ENCODE peak calls at places on chromosomes 6 and 20, in four cellular contexts. M is IMR-90, Y is HepG2, Z is K562. E is an unnamed sample.

GRCh38 chr6:166281104-166281503 is 27.1 kb downstream of the PRR18 start:
- DNase-seq in Z (no peak), Y (no peak), M (no peak), E (no peak)

GRCh38 chr6:79671605-79672266 is 40.6 kb downstream of the SH3BGRL2 start:
- DNase-seq in Y (peak), Z (peak), M (peak), E (no peak)

GRCh38 chr6:43926644-43927524 is 156.9 kb downstream of the VEGFA start:
- DNase-seq in Z (peak), M (peak), Y (peak), E (peak)

GRCh38 chr6:143570147-143570853 is 58.8 kb upstream of the FUCA2 start:
- DNase-seq in M (no peak), Y (no peak), Z (no peak), E (no peak)

GRCh38 chr20:57124800-57125399 is 141.5 kb downstream of the BMP7 start:
- DNase-seq in M (no peak), Z (no peak), Y (no peak), E (no peak)

GRCh38 chr20:7656662-7657061 is 283.6 kb downstream of the HAO1 start:
- DNase-seq in Z (no peak), Y (no peak), M (no peak), E (no peak)

GRCh38 chr6:128538763-128539162 is 18.4 kb upstream of the PTPRK start:
- DNase-seq in M (peak), Z (no peak), Y (no peak), E (no peak)

GRCh38 chr6:107690546-107690863 is 133.6 kb downstream of the SCML4 start:
- DNase-seq in M (no peak), Z (no peak), Y (no peak), E (no peak)

GRCh38 chr6:158817298-158818007 is 1.7 kb downstream of the EZR start:
- DNase-seq in M (peak), Y (peak), Z (peak), E (peak)

GRCh38 chr6:33313105-33313708 is 671 bp downstream of the TAPBP start:
- DNase-seq in Z (peak), M (peak), Y (no peak), E (no peak)
- TF ChIP-seq MAZ in Z (no peak), M (no peak), Y (no peak), E (no peak)

GRCh38 chr20:49285233-49285668 is 7.4 kb upstream of the ZNFX1 start:
- DNase-seq in M (no peak), Z (no peak), Y (no peak), E (no peak)

GRCh38 chr20:49288250-49288751 is 10.4 kb upstream of the ZNFX1 start:
- DNase-seq in Z (no peak), M (no peak), Y (no peak), E (no peak)

GRCh38 chr20:49287555-49288249 is 9.8 kb upstream of the ZNFX1 start:
- DNase-seq in Z (no peak), Y (peak), M (peak), E (no peak)

GRCh38 chr20:49285813-49286494 is 8.1 kb upstream of the ZNFX1 start:
- DNase-seq in Y (no peak), Z (no peak), M (no peak), E (no peak)

DNA sequence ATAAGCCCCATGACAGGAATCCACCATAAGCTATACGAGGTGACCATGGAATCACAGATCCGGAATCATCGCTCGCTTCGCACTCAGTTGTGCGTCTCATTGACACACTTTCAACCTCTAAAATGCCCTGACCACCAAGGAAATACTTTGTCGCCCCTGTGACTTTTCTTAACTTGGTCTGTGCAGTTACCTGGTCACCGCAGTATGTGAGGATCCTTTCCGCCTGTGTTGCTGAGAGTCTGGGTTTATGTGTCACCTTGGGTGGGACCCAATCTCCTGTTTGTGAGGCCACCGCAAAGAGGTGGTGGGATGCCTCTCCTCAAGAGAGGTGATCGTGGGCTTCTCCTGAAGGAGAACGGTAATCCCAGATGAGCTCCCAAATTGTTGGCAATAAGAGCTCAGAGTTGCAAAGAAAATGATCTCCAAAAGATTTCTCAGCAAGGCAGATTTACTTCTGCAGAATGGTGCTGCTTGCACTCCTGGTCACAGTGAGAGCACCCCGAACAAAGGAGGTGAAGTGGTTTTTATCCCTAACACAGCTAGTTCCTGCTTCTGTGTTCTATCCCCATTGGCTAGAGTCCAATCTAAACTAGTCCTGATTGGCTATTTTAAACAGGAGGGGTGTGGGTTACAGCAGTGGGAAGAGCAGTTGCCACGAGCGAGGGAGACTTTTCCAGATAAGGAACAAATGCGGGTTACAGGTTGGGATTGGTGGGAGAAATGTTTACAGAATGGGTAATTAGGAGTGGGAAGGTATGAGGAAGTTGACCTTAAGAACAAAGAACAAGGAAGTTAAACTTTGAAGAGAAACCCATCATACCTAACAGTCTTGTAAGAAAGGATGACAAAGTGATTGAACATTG is 9.1 kb upstream of the ZNFX1 start:
- DNase-seq in Y (peak), Z (no peak), M (peak), E (peak)
- TF ChIP-seq POLR2A in Y (peak), Z (peak), M (no peak), E (no peak)

GRCh38 chr20:5061209-5061608 is 58.5 kb downstream of the PCNA start:
- DNase-seq in Y (peak), M (peak), Z (no peak), E (peak)

GRCh38 chr20:5069141-5069806 is 50.5 kb downstream of the PCNA start:
- DNase-seq in Z (no peak), Y (no peak), M (no peak), E (no peak)

GRCh38 chr20:5067877-5068276 is 51.9 kb downstream of the PCNA start:
- DNase-seq in Z (no peak), M (no peak), Y (no peak), E (no peak)

GRCh38 chr20:5070081-5070480 is 49.7 kb downstream of the PCNA start:
- DNase-seq in Y (no peak), Z (no peak), M (no peak), E (no peak)

DNA sequence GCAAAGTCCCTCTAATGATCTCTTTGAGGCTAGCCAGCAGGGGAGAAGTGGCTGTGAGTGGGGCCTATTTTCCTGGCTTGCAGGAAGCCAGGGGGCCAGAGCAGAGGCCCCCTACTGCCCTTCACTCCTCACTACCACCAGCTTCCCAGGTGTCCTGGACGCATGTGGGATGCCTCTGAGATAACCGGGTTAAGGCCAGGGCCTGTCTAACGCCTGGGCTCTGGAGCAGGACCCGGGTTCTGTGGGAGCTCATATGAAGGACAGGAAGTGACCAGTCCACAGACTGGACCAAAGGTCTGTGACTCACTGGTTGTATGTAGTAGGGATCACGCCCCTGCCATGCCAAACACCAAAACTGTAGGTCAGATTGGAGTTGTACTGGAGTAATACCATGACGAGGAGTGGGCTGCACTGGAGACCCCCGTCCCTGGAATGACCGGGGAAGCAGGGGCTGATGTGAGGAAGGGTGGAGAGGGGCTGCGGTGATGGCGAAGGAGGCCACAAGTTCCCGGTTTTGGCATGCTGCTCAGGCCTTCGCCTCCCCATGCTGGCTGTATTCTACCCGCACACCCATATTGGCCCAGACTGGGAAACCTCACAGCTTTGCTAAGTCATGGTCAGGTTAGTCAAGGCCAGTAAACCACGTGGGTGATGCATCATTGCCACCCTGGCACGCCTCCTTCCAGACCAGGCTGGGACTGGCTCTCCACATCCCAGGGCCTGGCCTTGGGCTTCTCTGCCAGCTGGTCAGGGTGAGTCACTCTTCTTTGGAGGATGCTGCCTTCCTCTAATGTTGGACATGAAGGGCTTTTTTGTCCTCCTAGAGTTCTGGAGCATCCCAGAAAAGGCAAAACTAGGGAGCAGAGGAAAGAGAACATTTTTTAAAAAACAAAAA is 54.0 kb downstream of the PCNA start:
- DNase-seq in M (peak), Z (no peak), Y (peak), E (peak)
- TF ChIP-seq MAZ in M (no peak), Z (no peak), Y (no peak), E (no peak)

GRCh38 chr6:73519943-73520687 is 717 bp downstream of the EEF1A1 start:
- DNase-seq in Y (peak), Z (peak), M (peak), E (peak)
- TF ChIP-seq POLR2A in Y (peak), Z (no peak), M (no peak), E (peak)

GRCh38 chr20:25314497-25315417 is 66.9 kb downstream of the PYGB start:
- DNase-seq in Z (no peak), Y (no peak), M (no peak), E (peak)
- TF ChIP-seq MAZ in Z (no peak), Y (no peak), M (no peak), E (no peak)

GRCh38 chr6:13487122-13488014 is at the start of gene GFOD1:
- DNase-seq in Z (peak), Y (peak), M (peak), E (peak)
- TF ChIP-seq POLR2A in Z (peak), Y (peak), M (peak), E (peak)

DNA sequence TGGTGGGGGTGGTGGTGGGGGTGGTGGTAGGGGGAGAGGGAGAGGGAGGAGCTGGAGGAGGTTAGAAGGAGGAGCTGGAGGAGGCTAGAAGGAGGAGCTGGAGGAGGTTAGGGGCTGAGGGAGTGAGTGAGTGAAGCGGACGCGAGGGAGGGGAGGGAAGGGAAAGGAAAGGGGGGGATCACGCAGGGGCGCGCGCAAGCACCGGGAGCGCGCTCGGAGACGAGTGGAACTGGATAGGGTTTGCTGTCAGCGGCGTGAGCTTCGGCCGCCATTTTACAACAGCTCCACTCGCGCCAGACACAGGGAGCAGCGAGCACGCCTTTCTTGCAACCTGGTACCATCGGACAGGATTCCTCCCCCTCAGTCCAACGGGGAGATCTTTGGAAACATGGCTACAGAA is 90.5 kb upstream of the FERMT1 start:
- DNase-seq in Y (no peak), Z (peak), M (no peak), E (no peak)
- TF ChIP-seq MAZ in Y (no peak), Z (no peak), M (no peak), E (no peak)

GRCh38 chr20:1121439-1121838 is 3.0 kb downstream of the PSMF1 start:
- DNase-seq in M (no peak), Z (peak), Y (no peak), E (no peak)
- TF ChIP-seq POLR2A in M (no peak), Z (no peak), Y (no peak), E (no peak)

E was measured in A549.